ENCODE peak calls at places on chromosomes 2 and 18, in eight cellular contexts. M is bronchial epithelial cell, I is endothelial cell of umbilical vein, Z is GM12865, L is BJ, A is AG09309, C is A673, J is lower lobe of right lung. F is an unnamed sample.
A peak's percentile ranks its signal among the peaks of the same experiment; 100 is the strongest.

GRCh38 chr2:102159295-102159694 is 16.7 kb downstream of the IL1R1 start:
- DNase-seq in C (no peak), A (no peak), L (no peak), M (peak; percentile 59), I (no peak), Z (no peak), J (no peak), F (no peak)

GRCh38 chr2:40452-40851 is 5.9 kb downstream of the FAM110C start:
- DNase-seq in I (no peak), Z (no peak), J (no peak), A (no peak), C (no peak), M (no peak), L (no peak), F (no peak)

GRCh38 chr2:180625006-180625844 is 355.2 kb upstream of the UBE2E3 start:
- DNase-seq in L (peak; percentile 93), A (peak; percentile 91), M (peak; percentile 81), J (no peak), I (peak; percentile 21), Z (no peak), C (no peak), F (peak; percentile 86)

GRCh38 chr2:60858897-60859311 is 22.5 kb upstream of the REL start:
- DNase-seq in J (no peak), Z (no peak), A (no peak), C (no peak), L (no peak), M (peak; percentile 12), I (no peak), F (no peak)

GRCh38 chr2:147358375-147358774 is 486.5 kb upstream of the ACVR2A start:
- DNase-seq in L (no peak), A (no peak), I (no peak), C (no peak), M (no peak), J (no peak), Z (no peak), F (no peak)

GRCh38 chr18:43314931-43315330 is 37.6 kb upstream of the SYT4 start:
- DNase-seq in I (no peak), M (peak; percentile 33), A (no peak), C (no peak), J (no peak), Z (no peak), L (no peak), F (no peak)

GRCh38 chr18:72181241-72181764 is 362.8 kb downstream of the CBLN2 start:
- DNase-seq in M (peak; percentile 35), Z (peak; percentile 35), J (no peak), C (no peak), A (no peak), L (no peak), I (no peak), F (no peak)

GRCh38 chr2:8652774-8653426 is 29.0 kb upstream of the ID2 start:
- DNase-seq in C (no peak), J (no peak), M (no peak), Z (no peak), L (no peak), I (no peak), A (no peak), F (no peak)

GRCh38 chr2:217371681-217372297 is 511.9 kb upstream of the TNP1 start:
- DNase-seq in Z (no peak), M (no peak), I (no peak), A (no peak), C (no peak), J (no peak), L (no peak), F (peak; percentile 88)

GRCh38 chr2:203830294-203831055 is 37.1 kb upstream of the CTLA4 start:
- DNase-seq in M (no peak), Z (no peak), A (no peak), C (no peak), L (no peak), I (no peak), J (no peak), F (no peak)

GRCh38 chr2:43192039-43192438 is 34.4 kb downstream of the ZFP36L2 start:
- DNase-seq in L (no peak), I (no peak), C (peak; percentile 24), Z (peak; percentile 49), M (no peak), J (no peak), A (no peak), F (no peak)

GRCh38 chr2:43190305-43191052 is 35.9 kb downstream of the ZFP36L2 start:
- DNase-seq in Z (no peak), I (no peak), L (no peak), A (no peak), J (no peak), M (no peak), C (no peak), F (no peak)

GRCh38 chr2:43193996-43194869 is 32.2 kb downstream of the ZFP36L2 start:
- DNase-seq in M (no peak), I (no peak), Z (no peak), A (no peak), J (peak; percentile 56), C (no peak), L (no peak), F (no peak)

GRCh38 chr2:43192939-43193651 is 33.3 kb downstream of the ZFP36L2 start:
- DNase-seq in L (no peak), Z (no peak), M (no peak), I (no peak), J (no peak), C (no peak), A (no peak), F (no peak)

DNA sequence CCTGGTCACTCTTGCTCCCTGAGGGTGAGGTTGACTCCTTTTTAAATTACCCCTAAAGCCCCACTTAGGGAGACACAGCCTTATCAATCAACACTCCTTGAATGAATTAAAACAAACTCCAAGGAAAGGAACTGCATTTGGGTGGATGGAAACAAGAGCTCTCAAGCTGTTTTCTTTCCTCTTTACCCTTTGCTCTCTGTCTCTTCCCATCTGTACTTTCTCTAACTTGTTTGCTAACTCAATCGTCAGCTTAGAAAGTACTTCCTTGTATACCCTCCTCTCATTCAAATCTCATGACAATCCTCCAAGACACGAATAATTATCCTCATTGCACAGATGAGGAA is 32.8 kb downstream of the ZFP36L2 start:
- DNase-seq in Z (no peak), M (no peak), I (no peak), L (no peak), A (no peak), J (no peak), C (no peak), F (no peak)
- H3K4me3 ChIP-seq in Z (no peak overlapping the region), M (no peak overlapping the region), I (no peak overlapping the region), L (no peak overlapping the region), A (no peak overlapping the region), J (no peak overlapping the region), C (no peak overlapping the region), F (no peak overlapping the region)

GRCh38 chr18:12060182-12060870 is 33.3 kb upstream of the ANKRD62 start:
- DNase-seq in L (no peak), M (no peak), J (no peak), I (no peak), C (no peak), Z (no peak), A (no peak), F (no peak)

GRCh38 chr18:12056884-12057402 is 36.7 kb upstream of the ANKRD62 start:
- DNase-seq in Z (no peak), A (no peak), J (no peak), L (no peak), C (no peak), I (no peak), M (no peak), F (no peak)

GRCh38 chr18:12056034-12056883 is 37.4 kb upstream of the ANKRD62 start:
- DNase-seq in I (no peak), M (no peak), J (no peak), C (no peak), L (no peak), A (no peak), Z (no peak), F (no peak)

GRCh38 chr18:12059334-12060181 is 34.1 kb upstream of the ANKRD62 start:
- DNase-seq in I (no peak), J (no peak), C (peak; percentile 22), A (no peak), L (no peak), Z (no peak), M (no peak), F (no peak)

GRCh38 chr18:12057419-12058039 is 36.1 kb upstream of the ANKRD62 start:
- DNase-seq in I (no peak), A (no peak), C (no peak), M (no peak), L (no peak), Z (peak; percentile 20), J (no peak), F (no peak)
- TF ChIP-seq CTCF in I (no peak), A (no peak), C (peak; percentile 37), M (no peak), L (no peak), Z (peak; percentile 15), J (no peak), F (no peak)

GRCh38 chr18:79912994-79913831 is 38.2 kb downstream of the SLC66A2 start:
- DNase-seq in A (no peak), C (no peak), M (no peak), I (no peak), J (peak; percentile 38), Z (no peak), L (no peak), F (no peak)

GRCh38 chr18:79912409-79912991 is 39.0 kb downstream of the SLC66A2 start:
- DNase-seq in C (no peak), A (no peak), M (no peak), Z (no peak), I (no peak), J (peak; percentile 37), L (no peak), F (peak; percentile 51)

GRCh38 chr18:79911871-79912270 is 39.6 kb downstream of the SLC66A2 start:
- DNase-seq in I (no peak), C (no peak), A (no peak), Z (no peak), L (no peak), M (no peak), J (peak; percentile 24), F (no peak)

GRCh38 chr18:79911009-79911870 is 40.2 kb downstream of the SLC66A2 start:
- DNase-seq in I (no peak), M (no peak), L (no peak), Z (no peak), C (no peak), J (peak; percentile 44), A (no peak), F (no peak)

GRCh38 chr18:79910563-79910962 is 40.9 kb downstream of the SLC66A2 start:
- DNase-seq in M (no peak), L (no peak), C (no peak), J (no peak), A (no peak), I (no peak), Z (no peak), F (no peak)
- H3K4me3 ChIP-seq in M (no peak overlapping the region), L (no peak overlapping the region), C (no peak overlapping the region), J (no peak overlapping the region), A (no peak overlapping the region), I (no peak overlapping the region), Z (no peak overlapping the region), F (no peak overlapping the region)

DNA sequence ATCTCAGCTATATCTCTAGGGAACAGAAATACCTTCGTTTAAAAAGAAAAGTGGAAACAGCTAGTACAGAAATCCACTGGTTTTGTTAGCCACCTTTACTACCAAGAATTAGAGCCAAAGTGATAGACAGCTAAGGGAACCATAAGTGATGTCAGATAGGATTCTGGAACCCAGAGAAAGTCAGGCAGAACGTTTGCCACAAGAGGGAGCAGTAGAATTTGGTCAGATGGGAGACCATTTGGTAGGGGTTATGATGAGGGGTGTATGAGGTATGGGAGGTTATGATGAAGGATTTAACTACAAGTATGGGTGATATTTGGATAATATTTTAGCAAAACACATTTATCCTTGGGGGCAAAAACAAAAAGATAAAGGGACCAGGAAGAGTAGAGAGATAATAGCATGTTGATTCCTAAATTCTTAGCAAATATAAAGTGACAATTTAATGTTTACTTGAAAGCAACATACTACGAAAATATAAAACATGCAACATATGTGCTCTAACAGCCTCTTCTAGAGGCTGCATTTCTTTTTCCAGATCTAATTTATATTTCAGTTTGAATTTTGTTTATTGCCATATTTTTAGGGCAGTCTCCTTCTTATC is 3.3 kb downstream of the SLC8A1 start:
- DNase-seq in J (no peak), C (peak; percentile 44), L (no peak), A (no peak), I (peak; percentile 42), Z (peak; percentile 32), M (peak; percentile 37), F (no peak)
- TF ChIP-seq CTCF in J (peak; percentile 41), C (peak; percentile 70), L (peak; percentile 71), A (peak; percentile 67), I (peak; percentile 47), Z (peak; percentile 39), M (peak; percentile 51), F (peak; percentile 69)

F was measured in retinal pigment epithelial cell.